ENCODE peak calls at places on chromosomes 11 and 22, in nine cellular contexts. O, D, N, R, Y, C, A, W and E are unnamed samples.

GRCh38 chr22:41091139-41092022 is 1.0 kb upstream of the EP300 start:
- DNase-seq in N (peak), A (peak), O (peak), D (peak), W (peak), R (peak), Y (peak), C (peak), E (peak)

GRCh38 chr11:95939091-95939490 is 15.2 kb upstream of the MTMR2 start:
- DNase-seq in D (no peak), A (no peak), N (no peak), C (no peak), W (no peak), Y (no peak), O (no peak), R (no peak), E (no peak)

GRCh38 chr11:106381895-106382294 is 304.4 kb downstream of the AASDHPPT start:
- DNase-seq in D (no peak), N (peak), C (no peak), R (no peak), W (no peak), Y (no peak), A (peak), O (no peak), E (no peak)

GRCh38 chr22:49946612-49947295 is 13.8 kb upstream of the PIM3 start:
- DNase-seq in C (no peak), D (no peak), Y (no peak), W (no peak), A (peak), R (no peak), O (no peak), N (no peak), E (no peak)

GRCh38 chr11:57541099-57541670 is 3.8 kb downstream of the SMTNL1 start:
- DNase-seq in C (no peak), O (no peak), D (no peak), A (no peak), W (no peak), Y (no peak), R (no peak), N (no peak), E (no peak)

GRCh38 chr11:106914409-106914808 is 103.9 kb downstream of the GUCY1A2 start:
- DNase-seq in A (no peak), D (no peak), O (no peak), N (no peak), R (no peak), C (no peak), W (no peak), Y (no peak), E (no peak)

GRCh38 chr11:65430406-65431217 is 8.0 kb downstream of the NEAT1 start:
- DNase-seq in A (no peak), N (no peak), O (no peak), W (no peak), C (peak), Y (no peak), D (peak), R (peak), E (no peak)

GRCh38 chr22:39997939-39998726 is 3.4 kb downstream of the FAM83F start:
- DNase-seq in W (no peak), R (no peak), N (peak), A (peak), O (no peak), D (no peak), Y (no peak), C (peak), E (no peak)

GRCh38 chr11:13970986-13971385 is 8.5 kb downstream of the SPON1 start:
- DNase-seq in R (no peak), O (no peak), C (no peak), W (peak), D (peak), N (peak), Y (peak), A (peak), E (no peak)

GRCh38 chr11:67648796-67649613 is 1.5 kb downstream of the ACY3 start:
- DNase-seq in A (no peak), R (peak), D (no peak), W (no peak), Y (no peak), C (no peak), O (peak), N (no peak), E (no peak)

GRCh38 chr22:48536691-48537591 is 1290.7 kb downstream of the BRD1 start:
- DNase-seq in C (no peak), N (no peak), W (no peak), Y (no peak), A (no peak), O (no peak), R (no peak), D (peak), E (no peak)

GRCh38 chr11:66906077-66906929 is 49.4 kb downstream of the LRFN4 start:
- DNase-seq in O (no peak), A (no peak), Y (no peak), D (peak), W (peak), N (no peak), C (peak), R (no peak), E (no peak)

GRCh38 chr11:121106812-121107211 is 5.8 kb downstream of the TECTA start:
- DNase-seq in R (no peak), A (no peak), C (no peak), Y (no peak), D (no peak), O (no peak), W (no peak), N (no peak), E (no peak)

GRCh38 chr11:2258501-2259465 is 11.6 kb downstream of the ASCL2 start:
- DNase-seq in A (peak), Y (no peak), C (no peak), W (no peak), O (no peak), R (peak), D (no peak), N (no peak), E (no peak)

GRCh38 chr22:36252754-36253522 is at the start of gene APOL1:
- DNase-seq in D (no peak), Y (peak), N (no peak), R (peak), A (peak), C (peak), O (peak), W (peak), E (no peak)

GRCh38 chr11:67111261-67111660 is 7.8 kb upstream of the KDM2A start:
- DNase-seq in Y (no peak), D (no peak), W (no peak), C (no peak), O (no peak), R (no peak), N (no peak), A (no peak), E (no peak)

GRCh38 chr11:119691701-119692546 is 37.1 kb downstream of the NECTIN1 start:
- DNase-seq in Y (no peak), N (no peak), D (no peak), O (no peak), C (no peak), R (no peak), W (no peak), A (no peak), E (no peak)

GRCh38 chr11:102932678-102933077 is 22.9 kb downstream of the MMP13 start:
- DNase-seq in A (no peak), D (no peak), O (no peak), N (no peak), W (no peak), C (no peak), R (no peak), Y (no peak), E (no peak)

GRCh38 chr22:21594865-21595452 is 27.4 kb downstream of the UBE2L3 start:
- DNase-seq in C (no peak), W (no peak), N (no peak), Y (no peak), O (no peak), A (no peak), R (no peak), D (no peak), E (no peak)

GRCh38 chr22:49701380-49702067 is 126.1 kb downstream of the BRD1 start:
- DNase-seq in Y (no peak), C (no peak), N (peak), O (peak), A (no peak), W (no peak), D (no peak), R (no peak), E (no peak)

GRCh38 chr11:765025-765801 is 12.1 kb downstream of the GATD1 start:
- DNase-seq in N (peak), D (peak), R (peak), Y (peak), A (peak), O (peak), W (peak), C (peak), E (no peak)

GRCh38 chr11:123298488-123299447 is 103.7 kb upstream of the CLMP start:
- DNase-seq in A (peak), W (no peak), D (no peak), Y (no peak), N (peak), O (no peak), C (no peak), R (no peak), E (no peak)

GRCh38 chr11:35485656-35486318 is 39.6 kb downstream of the PAMR1 start:
- DNase-seq in Y (peak), O (peak), R (peak), A (peak), C (peak), N (peak), W (peak), D (peak), E (no peak)

GRCh38 chr22:31345331-31346254 is 553 bp downstream of the PATZ1 start:
- DNase-seq in W (peak), N (peak), O (peak), D (peak), Y (peak), C (peak), R (peak), A (peak), E (no peak)

GRCh38 chr22:45235101-45235777 is 5.5 kb downstream of the KIAA0930 start:
- DNase-seq in Y (peak), R (peak), D (no peak), N (no peak), A (no peak), C (no peak), W (no peak), O (peak), E (no peak)